ENCODE peak calls at places on chromosomes 6 and 20, in five cellular contexts. I is PC-3, Z is heart right ventricle, A is IMR-90, E is GM23248. U is an unnamed sample. For H3K4me1, the result is how much of the 10 kb centered on the place peaks cover.

GRCh38 chr6:88749849-88750248 is 213.6 kb downstream of the RNGTT start:
- DNase-seq in Z (no peak), E (no peak), A (peak), I (no peak), U (no peak)

GRCh38 chr6:49888742-49889431 is 22.6 kb upstream of the CRISP1 start:
- DNase-seq in E (no peak), I (no peak), Z (no peak), A (no peak), U (no peak)

GRCh38 chr6:169921853-169922779 is 170.7 kb downstream of the ERMARD start:
- DNase-seq in E (no peak), A (no peak), Z (no peak), I (no peak), U (no peak)

GRCh38 chr20:34525709-34526416 is 9.6 kb downstream of the DYNLRB1 start:
- DNase-seq in Z (peak), E (peak), I (peak), A (peak), U (no peak)

GRCh38 chr20:16785221-16785620 is 37.1 kb downstream of the OTOR start:
- DNase-seq in E (peak), I (no peak), A (peak), Z (no peak), U (no peak)

GRCh38 chr20:3222635-3223600 is 13.6 kb downstream of the ITPA start:
- DNase-seq in I (peak), Z (peak), E (no peak), A (no peak), U (no peak)

GRCh38 chr6:167143041-167143440 is 14.7 kb downstream of the GPR31 start:
- DNase-seq in Z (no peak), A (no peak), E (no peak), I (no peak), U (no peak)

GRCh38 chr6:134621858-134622257 is 303.9 kb upstream of the SGK1 start:
- DNase-seq in E (peak), A (peak), Z (no peak), I (peak), U (no peak)

GRCh38 chr6:90230547-90231240 is 65.9 kb downstream of the BACH2 start:
- DNase-seq in E (no peak), I (no peak), Z (no peak), A (no peak), U (no peak)

GRCh38 chr20:19986419-19986818 is 30.7 kb upstream of the NAA20 start:
- DNase-seq in A (peak), I (no peak), E (peak), Z (no peak), U (no peak)

GRCh38 chr6:16551466-16551865 is 209.8 kb downstream of the ATXN1 start:
- DNase-seq in Z (no peak), E (no peak), I (no peak), A (no peak), U (no peak)

GRCh38 chr20:2131366-2131765 is 29.7 kb downstream of the STK35 start:
- DNase-seq in E (peak), Z (no peak), A (peak), I (peak), U (no peak)

GRCh38 chr6:166588691-166589333 is 2.3 kb upstream of the RAMACL start:
- DNase-seq in I (no peak), E (peak), A (peak), Z (no peak), U (no peak)

GRCh38 chr6:120147218-120147871 is 797.8 kb upstream of the MAN1A1 start:
- DNase-seq in I (peak), E (no peak), Z (no peak), A (no peak), U (no peak)

GRCh38 chr6:33896391-33897192 is 92.8 kb upstream of the MLN start:
- DNase-seq in A (peak), I (peak), E (peak), Z (no peak), U (no peak)

GRCh38 chr20:6069669-6070068 is 15.8 kb upstream of the LRRN4 start:
- DNase-seq in A (no peak), Z (no peak), I (no peak), E (no peak), U (no peak)

GRCh38 chr6:118523216-118523615 is 24.9 kb upstream of the PLN start:
- DNase-seq in A (no peak), Z (no peak), E (no peak), I (no peak), U (no peak)

GRCh38 chr6:106477790-106478189 is 117.3 kb downstream of the CRYBG1 start:
- DNase-seq in I (no peak), E (no peak), Z (no peak), A (no peak), U (no peak)

GRCh38 chr6:41967312-41968287 is 26.0 kb upstream of the CCND3 start:
- DNase-seq in I (peak), E (peak), Z (no peak), A (peak), U (no peak)

GRCh38 chr6:127845242-127845641 is 55.6 kb downstream of the THEMIS start:
- DNase-seq in Z (no peak), E (no peak), A (no peak), I (no peak), U (no peak)
- H3K4me1 ChIP-seq in Z (under half), E (under half), A (under half), I (under half), U (under half)

GRCh38 chr6:43936476-43936875 is 166.5 kb downstream of the VEGFA start:
- DNase-seq in E (peak), I (no peak), A (no peak), Z (no peak), U (no peak)
- H3K4me1 ChIP-seq in E (under half), I (under half), A (under half), Z (under half), U (under half)

GRCh38 chr6:35086636-35087360 is 54.3 kb downstream of the TCP11 start:
- DNase-seq in I (no peak), A (no peak), Z (no peak), E (no peak), U (no peak)
- H3K4me1 ChIP-seq in I (under half), A (under half), Z (under half), E (under half), U (under half)

GRCh38 chr20:44170796-44171410 is 16.1 kb downstream of the JPH2 start:
- DNase-seq in I (no peak), Z (no peak), A (no peak), E (peak), U (no peak)

GRCh38 chr20:44173116-44173515 is 13.9 kb downstream of the JPH2 start:
- DNase-seq in I (peak), A (no peak), E (no peak), Z (no peak), U (no peak)

GRCh38 chr20:44173846-44174245 is 13.1 kb downstream of the JPH2 start:
- DNase-seq in Z (no peak), I (peak), E (no peak), A (no peak), U (no peak)

GRCh38 chr20:44171775-44172571 is 15.0 kb downstream of the JPH2 start:
- DNase-seq in Z (no peak), A (no peak), E (peak), I (peak), U (no peak)

GRCh38 chr20:44172572-44172950 is 14.4 kb downstream of the JPH2 start:
- DNase-seq in Z (no peak), I (peak), A (no peak), E (no peak), U (no peak)
- H3K4me1 ChIP-seq in Z (under half), I (half or more), A (under half), E (under half), U (under half)

DNA sequence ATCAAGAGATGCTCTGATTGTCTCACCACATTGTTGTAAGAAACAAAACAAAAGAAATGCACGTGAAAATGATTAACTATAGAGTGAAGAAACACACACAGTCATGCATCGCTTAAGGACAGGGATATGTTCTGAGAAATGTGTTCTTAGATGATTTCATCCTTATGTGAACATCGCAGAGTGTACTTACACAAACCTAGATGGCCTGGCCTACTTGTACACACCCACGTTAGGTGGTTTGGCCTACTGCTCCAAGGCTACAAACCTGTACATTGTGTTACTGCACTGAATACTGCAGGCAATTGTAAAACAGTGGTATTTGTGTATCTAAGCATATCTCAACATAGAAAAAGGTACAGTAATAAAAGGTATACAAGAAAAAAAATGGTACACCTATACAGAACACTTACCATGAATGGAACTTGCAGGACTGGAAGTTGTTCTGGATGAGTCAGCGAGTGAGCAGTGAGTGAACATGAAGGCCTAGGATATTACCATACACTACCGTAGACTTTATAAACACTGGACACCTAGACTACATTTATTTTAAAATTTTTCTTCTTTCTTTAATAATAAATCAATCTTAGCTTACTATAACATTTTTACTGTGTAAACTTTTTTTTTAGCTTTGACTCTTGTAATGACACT is 48.6 kb downstream of the FKBP5 start:
- DNase-seq in A (peak), E (peak), Z (no peak), I (peak), U (no peak)
- H3K4me1 ChIP-seq in A (under half), E (under half), Z (under half), I (under half), U (under half)

GRCh38 chr6:46013639-46014038 is 2.0 kb downstream of the CLIC5 start:
- DNase-seq in Z (no peak), A (no peak), E (no peak), I (no peak), U (no peak)

GRCh38 chr6:46015119-46015968 is at the start of gene CLIC5:
- DNase-seq in I (no peak), Z (peak), A (no peak), E (no peak), U (no peak)

GRCh38 chr6:46016063-46016608 is 476 bp upstream of the CLIC5 start:
- DNase-seq in E (no peak), Z (no peak), I (no peak), A (no peak), U (no peak)

GRCh38 chr6:46014054-46014453 is 1.6 kb downstream of the CLIC5 start:
- DNase-seq in I (no peak), Z (no peak), E (no peak), A (no peak), U (no peak)

DNA sequence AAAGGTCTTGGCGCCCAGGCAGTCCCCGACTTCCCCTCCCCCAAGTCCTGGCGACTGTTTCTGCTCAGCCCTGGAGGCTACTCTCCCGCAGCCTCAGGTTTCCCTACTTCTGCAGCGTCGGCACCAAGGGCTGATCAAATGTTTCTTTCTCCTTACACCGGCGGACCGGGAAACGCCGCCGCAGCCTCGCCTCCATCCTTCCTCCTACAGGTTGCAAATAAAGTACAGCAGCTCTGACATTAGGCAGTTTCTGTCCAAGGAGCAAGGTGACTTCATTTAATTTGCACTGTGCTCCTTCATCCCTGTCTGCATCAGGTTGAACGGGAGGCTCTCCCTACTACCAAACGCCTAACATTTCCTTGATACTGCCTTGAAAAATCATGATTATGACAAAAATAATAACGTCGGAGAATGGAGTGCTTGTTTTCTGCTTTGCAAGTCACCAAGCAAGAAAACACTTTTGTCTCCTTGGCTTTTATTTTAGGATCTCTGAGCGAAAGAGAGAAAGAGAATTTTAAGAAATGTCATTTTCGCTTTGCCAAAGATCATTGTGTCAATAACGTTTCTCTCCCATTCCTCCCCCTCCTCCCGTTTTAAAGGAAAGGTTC is 1.0 kb downstream of the CLIC5 start:
- DNase-seq in A (no peak), E (no peak), I (no peak), Z (peak), U (no peak)
- H3K4me1 ChIP-seq in A (under half), E (under half), I (under half), Z (under half), U (under half)

GRCh38 chr6:24666097-24666615 is 543 bp downstream of the TDP2 start:
- DNase-seq in I (peak), A (peak), E (peak), Z (peak), U (no peak)

GRCh38 chr6:24664049-24664987 is 2.4 kb downstream of the TDP2 start:
- DNase-seq in E (no peak), A (no peak), Z (no peak), I (no peak), U (no peak)

GRCh38 chr6:24662206-24662605 is 4.5 kb downstream of the TDP2 start:
- DNase-seq in E (no peak), Z (no peak), I (no peak), A (no peak), U (no peak)

GRCh38 chr6:24660100-24660499 is 6.6 kb downstream of the TDP2 start:
- DNase-seq in I (no peak), A (no peak), E (peak), Z (no peak), U (no peak)

GRCh38 chr6:24663198-24663597 is 3.5 kb downstream of the TDP2 start:
- DNase-seq in I (no peak), A (no peak), E (no peak), Z (no peak), U (no peak)
- H3K4me1 ChIP-seq in I (under half), A (under half), E (under half), Z (under half), U (under half)